ENCODE peak calls at places on chromosomes 7 and 10, in six cellular contexts. One of them, this sample, is unnamed. For H3K9me3, the result is how much of the 10 kb centered on the place peaks cover.

GRCh38 chr10:68560916-68561691 is 967 bp downstream of the TET1 start:
- DNase-seq in upper lobe of right lung: no peak
- DNase-seq in heart left ventricle: no peak
- DNase-seq in right lobe of liver: no peak
- DNase-seq in neuronal stem cell: peak
- DNase-seq in CD8-positive, alpha-beta memory T cell: no peak
- DNase-seq in this sample: no peak

GRCh38 chr7:23662124-23662982 is 17.6 kb upstream of the FAM221A start:
- DNase-seq in upper lobe of right lung: no peak
- DNase-seq in heart left ventricle: no peak
- DNase-seq in right lobe of liver: no peak
- DNase-seq in neuronal stem cell: no peak
- DNase-seq in CD8-positive, alpha-beta memory T cell: no peak
- DNase-seq in this sample: no peak

GRCh38 chr7:136339464-136339863 is 362.3 kb upstream of the MTPN start:
- DNase-seq in upper lobe of right lung: no peak
- DNase-seq in heart left ventricle: no peak
- DNase-seq in right lobe of liver: no peak
- DNase-seq in neuronal stem cell: no peak
- DNase-seq in CD8-positive, alpha-beta memory T cell: no peak
- DNase-seq in this sample: no peak

GRCh38 chr7:55593515-55594318 is 21.4 kb upstream of the VOPP1 start:
- DNase-seq in upper lobe of right lung: peak
- DNase-seq in heart left ventricle: peak
- DNase-seq in right lobe of liver: peak
- DNase-seq in neuronal stem cell: peak
- DNase-seq in CD8-positive, alpha-beta memory T cell: peak
- DNase-seq in this sample: peak

GRCh38 chr7:44195901-44196300 is 4.9 kb upstream of the YKT6 start:
- DNase-seq in upper lobe of right lung: peak
- DNase-seq in heart left ventricle: no peak
- DNase-seq in right lobe of liver: no peak
- DNase-seq in neuronal stem cell: no peak
- DNase-seq in CD8-positive, alpha-beta memory T cell: no peak
- DNase-seq in this sample: no peak

GRCh38 chr7:98556288-98556687 is 60.8 kb upstream of the NPTX2 start:
- DNase-seq in upper lobe of right lung: no peak
- DNase-seq in heart left ventricle: no peak
- DNase-seq in right lobe of liver: no peak
- DNase-seq in neuronal stem cell: no peak
- DNase-seq in CD8-positive, alpha-beta memory T cell: no peak
- DNase-seq in this sample: no peak

GRCh38 chr7:87318741-87319140 is 26.7 kb upstream of the CROT start:
- DNase-seq in upper lobe of right lung: no peak
- DNase-seq in heart left ventricle: no peak
- DNase-seq in right lobe of liver: no peak
- DNase-seq in neuronal stem cell: no peak
- DNase-seq in CD8-positive, alpha-beta memory T cell: no peak
- DNase-seq in this sample: no peak

GRCh38 chr10:50396491-50397311 is 145.4 kb upstream of the ASAH2 start:
- DNase-seq in upper lobe of right lung: no peak
- DNase-seq in heart left ventricle: no peak
- DNase-seq in right lobe of liver: no peak
- DNase-seq in neuronal stem cell: no peak
- DNase-seq in CD8-positive, alpha-beta memory T cell: no peak
- DNase-seq in this sample: no peak

GRCh38 chr7:105216786-105217185 is 171.9 kb downstream of the SRPK2 start:
- DNase-seq in upper lobe of right lung: no peak
- DNase-seq in heart left ventricle: no peak
- DNase-seq in right lobe of liver: no peak
- DNase-seq in neuronal stem cell: no peak
- DNase-seq in CD8-positive, alpha-beta memory T cell: no peak
- DNase-seq in this sample: no peak

GRCh38 chr7:99079104-99079503 is 64.8 kb downstream of the SMURF1 start:
- DNase-seq in upper lobe of right lung: no peak
- DNase-seq in heart left ventricle: no peak
- DNase-seq in right lobe of liver: no peak
- DNase-seq in neuronal stem cell: no peak
- DNase-seq in CD8-positive, alpha-beta memory T cell: no peak
- DNase-seq in this sample: no peak

GRCh38 chr7:149625947-149626392 is 128.4 kb upstream of the ZNF746 start:
- DNase-seq in upper lobe of right lung: no peak
- DNase-seq in heart left ventricle: no peak
- DNase-seq in right lobe of liver: no peak
- DNase-seq in neuronal stem cell: no peak
- DNase-seq in CD8-positive, alpha-beta memory T cell: no peak
- DNase-seq in this sample: no peak

GRCh38 chr10:57791546-57791945 is 476.1 kb downstream of the IPMK start:
- DNase-seq in upper lobe of right lung: no peak
- DNase-seq in heart left ventricle: no peak
- DNase-seq in right lobe of liver: no peak
- DNase-seq in neuronal stem cell: no peak
- DNase-seq in CD8-positive, alpha-beta memory T cell: no peak
- DNase-seq in this sample: no peak

GRCh38 chr7:73920406-73921134 is 59.6 kb downstream of the TMEM270 start:
- DNase-seq in upper lobe of right lung: no peak
- DNase-seq in heart left ventricle: no peak
- DNase-seq in right lobe of liver: no peak
- DNase-seq in neuronal stem cell: no peak
- DNase-seq in CD8-positive, alpha-beta memory T cell: no peak
- DNase-seq in this sample: no peak

GRCh38 chr10:19877466-19878255 is 61.4 kb downstream of the PLXDC2 start:
- DNase-seq in upper lobe of right lung: no peak
- DNase-seq in heart left ventricle: no peak
- DNase-seq in right lobe of liver: no peak
- DNase-seq in neuronal stem cell: no peak
- DNase-seq in CD8-positive, alpha-beta memory T cell: no peak
- DNase-seq in this sample: no peak

GRCh38 chr7:142459557-142459963 is 201.7 kb upstream of the PRSS58 start:
- DNase-seq in upper lobe of right lung: no peak
- DNase-seq in heart left ventricle: no peak
- DNase-seq in right lobe of liver: no peak
- DNase-seq in neuronal stem cell: peak
- DNase-seq in CD8-positive, alpha-beta memory T cell: no peak
- DNase-seq in this sample: no peak

GRCh38 chr7:137109966-137110930 is 233.3 kb downstream of the PTN start:
- DNase-seq in upper lobe of right lung: no peak
- DNase-seq in heart left ventricle: no peak
- DNase-seq in right lobe of liver: no peak
- DNase-seq in neuronal stem cell: no peak
- DNase-seq in CD8-positive, alpha-beta memory T cell: no peak
- DNase-seq in this sample: no peak

GRCh38 chr7:67453580-67453979 is 456.9 kb downstream of the TYW1 start:
- DNase-seq in upper lobe of right lung: no peak
- DNase-seq in heart left ventricle: no peak
- DNase-seq in right lobe of liver: no peak
- DNase-seq in neuronal stem cell: no peak
- DNase-seq in CD8-positive, alpha-beta memory T cell: no peak
- DNase-seq in this sample: no peak

GRCh38 chr7:101869901-101870290 is 52.5 kb downstream of the CUX1 start:
- DNase-seq in upper lobe of right lung: no peak
- DNase-seq in heart left ventricle: no peak
- DNase-seq in right lobe of liver: no peak
- DNase-seq in neuronal stem cell: no peak
- DNase-seq in CD8-positive, alpha-beta memory T cell: no peak
- DNase-seq in this sample: no peak

GRCh38 chr7:97580205-97580604 is 151.7 kb upstream of the TAC1 start:
- DNase-seq in upper lobe of right lung: no peak
- DNase-seq in heart left ventricle: no peak
- DNase-seq in right lobe of liver: no peak
- DNase-seq in neuronal stem cell: no peak
- DNase-seq in CD8-positive, alpha-beta memory T cell: no peak
- DNase-seq in this sample: no peak

GRCh38 chr7:70695804-70696104 is 436.2 kb upstream of the GALNT17 start:
- DNase-seq in upper lobe of right lung: no peak
- DNase-seq in heart left ventricle: no peak
- DNase-seq in right lobe of liver: no peak
- DNase-seq in neuronal stem cell: no peak
- DNase-seq in CD8-positive, alpha-beta memory T cell: no peak
- DNase-seq in this sample: no peak

GRCh38 chr7:86733783-86734182 is 90.1 kb downstream of the GRM3 start:
- DNase-seq in upper lobe of right lung: no peak
- DNase-seq in heart left ventricle: no peak
- DNase-seq in right lobe of liver: no peak
- DNase-seq in neuronal stem cell: no peak
- DNase-seq in CD8-positive, alpha-beta memory T cell: no peak
- DNase-seq in this sample: no peak

GRCh38 chr10:68202965-68203358 is 29.0 kb downstream of the ATOH7 start:
- DNase-seq in upper lobe of right lung: no peak
- DNase-seq in heart left ventricle: no peak
- DNase-seq in right lobe of liver: no peak
- DNase-seq in neuronal stem cell: no peak
- DNase-seq in CD8-positive, alpha-beta memory T cell: no peak
- DNase-seq in this sample: no peak

GRCh38 chr7:44618045-44618444 is 11.6 kb downstream of the OGDH start:
- DNase-seq in upper lobe of right lung: no peak
- DNase-seq in heart left ventricle: no peak
- DNase-seq in right lobe of liver: no peak
- DNase-seq in neuronal stem cell: no peak
- DNase-seq in CD8-positive, alpha-beta memory T cell: no peak
- DNase-seq in this sample: no peak

GRCh38 chr7:78787854-78788253 is 665.6 kb downstream of the MAGI2 start:
- DNase-seq in upper lobe of right lung: no peak
- DNase-seq in heart left ventricle: no peak
- DNase-seq in right lobe of liver: no peak
- DNase-seq in neuronal stem cell: no peak
- DNase-seq in CD8-positive, alpha-beta memory T cell: no peak
- DNase-seq in this sample: no peak

GRCh38 chr7:33998487-33998886 is 93.1 kb downstream of the BMPER start:
- DNase-seq in upper lobe of right lung: no peak
- DNase-seq in heart left ventricle: no peak
- DNase-seq in right lobe of liver: no peak
- DNase-seq in neuronal stem cell: no peak
- DNase-seq in CD8-positive, alpha-beta memory T cell: no peak
- DNase-seq in this sample: no peak

GRCh38 chr7:151249034-151249731 is 689 bp upstream of the SMARCD3 start:
- DNase-seq in upper lobe of right lung: peak
- DNase-seq in heart left ventricle: peak
- DNase-seq in right lobe of liver: peak
- DNase-seq in neuronal stem cell: peak
- DNase-seq in CD8-positive, alpha-beta memory T cell: no peak
- DNase-seq in this sample: no peak

GRCh38 chr10:82150123-82150900 is 275.3 kb downstream of the NRG3 start:
- DNase-seq in upper lobe of right lung: peak
- DNase-seq in heart left ventricle: no peak
- DNase-seq in right lobe of liver: peak
- DNase-seq in neuronal stem cell: peak
- DNase-seq in CD8-positive, alpha-beta memory T cell: no peak
- DNase-seq in this sample: no peak

GRCh38 chr10:34707656-34708055 is 107.4 kb downstream of the PARD3 start:
- DNase-seq in upper lobe of right lung: no peak
- DNase-seq in heart left ventricle: no peak
- DNase-seq in right lobe of liver: no peak
- DNase-seq in neuronal stem cell: no peak
- DNase-seq in CD8-positive, alpha-beta memory T cell: no peak
- DNase-seq in this sample: no peak

GRCh38 chr7:27128776-27129728 is 1.5 kb downstream of the HOXA4 start:
- DNase-seq in upper lobe of right lung: no peak
- DNase-seq in heart left ventricle: no peak
- DNase-seq in right lobe of liver: no peak
- DNase-seq in neuronal stem cell: no peak
- DNase-seq in CD8-positive, alpha-beta memory T cell: no peak
- DNase-seq in this sample: no peak

GRCh38 chr10:108840944-108841343 is 1082.4 kb downstream of the XPNPEP1 start:
- DNase-seq in upper lobe of right lung: no peak
- DNase-seq in heart left ventricle: no peak
- DNase-seq in right lobe of liver: no peak
- DNase-seq in neuronal stem cell: no peak
- DNase-seq in CD8-positive, alpha-beta memory T cell: no peak
- DNase-seq in this sample: no peak
- H3K9me3 ChIP-seq in upper lobe of right lung: under half
- H3K9me3 ChIP-seq in heart left ventricle: under half
- H3K9me3 ChIP-seq in right lobe of liver: under half
- H3K9me3 ChIP-seq in neuronal stem cell: under half
- H3K9me3 ChIP-seq in CD8-positive, alpha-beta memory T cell: under half
- H3K9me3 ChIP-seq in this sample: under half

GRCh38 chr7:138434458-138435093 is 25.5 kb upstream of the TRIM24 start:
- DNase-seq in upper lobe of right lung: no peak
- DNase-seq in heart left ventricle: no peak
- DNase-seq in right lobe of liver: no peak
- DNase-seq in neuronal stem cell: no peak
- DNase-seq in CD8-positive, alpha-beta memory T cell: no peak
- DNase-seq in this sample: no peak

GRCh38 chr7:138429577-138430250 is 30.3 kb upstream of the TRIM24 start:
- DNase-seq in upper lobe of right lung: no peak
- DNase-seq in heart left ventricle: no peak
- DNase-seq in right lobe of liver: no peak
- DNase-seq in neuronal stem cell: no peak
- DNase-seq in CD8-positive, alpha-beta memory T cell: no peak
- DNase-seq in this sample: no peak

GRCh38 chr7:138435231-138435919 is 24.7 kb upstream of the TRIM24 start:
- DNase-seq in upper lobe of right lung: no peak
- DNase-seq in heart left ventricle: no peak
- DNase-seq in right lobe of liver: no peak
- DNase-seq in neuronal stem cell: no peak
- DNase-seq in CD8-positive, alpha-beta memory T cell: no peak
- DNase-seq in this sample: no peak

GRCh38 chr7:138433583-138434437 is 26.2 kb upstream of the TRIM24 start:
- DNase-seq in upper lobe of right lung: no peak
- DNase-seq in heart left ventricle: no peak
- DNase-seq in right lobe of liver: no peak
- DNase-seq in neuronal stem cell: no peak
- DNase-seq in CD8-positive, alpha-beta memory T cell: no peak
- DNase-seq in this sample: no peak

GRCh38 chr7:138431517-138431916 is 28.5 kb upstream of the TRIM24 start:
- DNase-seq in upper lobe of right lung: no peak
- DNase-seq in heart left ventricle: no peak
- DNase-seq in right lobe of liver: no peak
- DNase-seq in neuronal stem cell: no peak
- DNase-seq in CD8-positive, alpha-beta memory T cell: no peak
- DNase-seq in this sample: no peak
- H3K9me3 ChIP-seq in upper lobe of right lung: under half
- H3K9me3 ChIP-seq in heart left ventricle: under half
- H3K9me3 ChIP-seq in right lobe of liver: under half
- H3K9me3 ChIP-seq in neuronal stem cell: under half
- H3K9me3 ChIP-seq in CD8-positive, alpha-beta memory T cell: under half
- H3K9me3 ChIP-seq in this sample: under half

DNA sequence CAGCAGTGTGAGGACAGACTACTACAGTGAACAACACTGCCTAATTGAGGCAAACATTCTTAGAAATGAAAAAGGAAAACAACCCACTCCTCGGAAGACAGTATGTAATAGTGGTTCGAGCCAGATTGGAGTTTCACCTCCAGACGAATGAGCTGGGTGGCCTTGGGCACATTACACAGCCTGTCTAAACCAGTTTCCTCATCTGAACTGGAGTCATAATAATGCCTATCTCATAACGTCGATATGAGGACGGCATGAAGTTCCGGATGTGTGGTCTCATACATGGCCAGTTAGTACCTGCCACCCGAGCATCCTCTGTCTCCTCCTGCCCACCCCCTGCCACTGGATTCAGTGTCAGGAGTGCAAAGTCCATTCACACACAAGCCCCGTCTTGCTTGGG is 15.8 kb upstream of the FRMPD2 start:
- DNase-seq in upper lobe of right lung: no peak
- DNase-seq in heart left ventricle: no peak
- DNase-seq in right lobe of liver: no peak
- DNase-seq in neuronal stem cell: no peak
- DNase-seq in CD8-positive, alpha-beta memory T cell: no peak
- DNase-seq in this sample: no peak
- H3K9me3 ChIP-seq in upper lobe of right lung: under half
- H3K9me3 ChIP-seq in heart left ventricle: under half
- H3K9me3 ChIP-seq in right lobe of liver: under half
- H3K9me3 ChIP-seq in neuronal stem cell: under half
- H3K9me3 ChIP-seq in CD8-positive, alpha-beta memory T cell: under half
- H3K9me3 ChIP-seq in this sample: under half

GRCh38 chr10:8301831-8302230 is 247.3 kb downstream of the GATA3 start:
- DNase-seq in upper lobe of right lung: no peak
- DNase-seq in heart left ventricle: no peak
- DNase-seq in right lobe of liver: no peak
- DNase-seq in neuronal stem cell: no peak
- DNase-seq in CD8-positive, alpha-beta memory T cell: no peak
- DNase-seq in this sample: no peak
- H3K9me3 ChIP-seq in upper lobe of right lung: under half
- H3K9me3 ChIP-seq in heart left ventricle: under half
- H3K9me3 ChIP-seq in right lobe of liver: under half
- H3K9me3 ChIP-seq in neuronal stem cell: under half
- H3K9me3 ChIP-seq in CD8-positive, alpha-beta memory T cell: under half
- H3K9me3 ChIP-seq in this sample: under half

This sample was measured in effector memory CD4-positive, alpha-beta T cell.